ENCODE peak calls at places on chromosomes 4 and X, in seven cellular contexts. J, W, N, P, M, E and Y are unnamed samples.

GRCh38 chr4:83267121-83267834 is 17.3 kb downstream of the COQ2 start:
- DNase-seq in M (no peak), W (no peak), J (no peak), N (peak), P (no peak), E (no peak), Y (no peak)

GRCh38 chrX:71541546-71542022 is 8.7 kb downstream of the OGT start:
- DNase-seq in P (no peak), W (no peak), N (peak), M (no peak), J (no peak), E (no peak), Y (no peak)

GRCh38 chr4:177272007-177272406 is 37.7 kb upstream of the NEIL3 start:
- DNase-seq in E (no peak), W (no peak), P (no peak), N (no peak), J (no peak), M (no peak), Y (no peak)

GRCh38 chr4:3872834-3873313 is 106.7 kb downstream of the ADRA2C start:
- DNase-seq in E (no peak), J (no peak), M (no peak), W (no peak), N (no peak), P (no peak), Y (no peak)

GRCh38 chrX:19005909-19006308 is 22.0 kb upstream of the PHKA2 start:
- DNase-seq in M (no peak), W (no peak), N (no peak), P (no peak), J (no peak), E (no peak), Y (no peak)

GRCh38 chrX:16822723-16823122 is 36.5 kb downstream of the TXLNG start:
- DNase-seq in M (no peak), J (no peak), N (peak), E (peak), W (peak), P (no peak), Y (no peak)

GRCh38 chrX:155105919-155106318 is 34.6 kb downstream of the BRCC3 start:
- DNase-seq in E (no peak), J (no peak), M (no peak), W (no peak), P (no peak), N (no peak), Y (no peak)

GRCh38 chrX:153775631-153776595 is 4.9 kb upstream of the SRPK3 start:
- DNase-seq in N (no peak), J (no peak), P (peak), E (no peak), M (no peak), W (no peak), Y (no peak)

GRCh38 chr4:71151054-71151453 is 157.6 kb downstream of the DCK start:
- DNase-seq in N (no peak), W (no peak), J (no peak), P (no peak), E (no peak), M (no peak), Y (no peak)

GRCh38 chr4:2269618-2270163 is 7.8 kb upstream of the MXD4 start:
- DNase-seq in P (peak), M (no peak), N (no peak), W (no peak), E (no peak), J (no peak), Y (no peak)

GRCh38 chr4:2924765-2925301 is 38.4 kb downstream of the NOP14 start:
- DNase-seq in J (no peak), M (no peak), N (no peak), E (no peak), P (peak), W (no peak), Y (no peak)

GRCh38 chr4:186144180-186144579 is 39.7 kb downstream of the FAM149A start:
- DNase-seq in M (peak), N (peak), P (peak), E (peak), J (no peak), W (peak), Y (no peak)

GRCh38 chr4:115278830-115279229 is 165.4 kb upstream of the NDST4 start:
- DNase-seq in N (no peak), M (no peak), P (no peak), E (no peak), W (no peak), J (no peak), Y (no peak)

GRCh38 chrX:662126-662525 is 31.5 kb downstream of the SHOX start:
- DNase-seq in M (no peak), P (no peak), N (no peak), W (no peak), E (no peak), J (no peak), Y (no peak)

GRCh38 chrX:41781500-41781899 is 57.5 kb downstream of the GPR82 start:
- DNase-seq in W (no peak), P (no peak), M (peak), J (no peak), E (peak), N (peak), Y (no peak)

GRCh38 chr4:4693258-4693657 is 151.4 kb upstream of the STX18 start:
- DNase-seq in P (no peak), W (no peak), J (no peak), M (no peak), E (no peak), N (peak), Y (no peak)

GRCh38 chr4:79652232-79652631 is 244.2 kb upstream of the GK2 start:
- DNase-seq in N (peak), W (no peak), M (no peak), E (peak), P (no peak), J (no peak), Y (no peak)

GRCh38 chr4:146327859-146328258 is 113.5 kb downstream of the REELD1 start:
- DNase-seq in J (no peak), W (no peak), E (no peak), N (no peak), P (no peak), M (no peak), Y (no peak)

GRCh38 chr4:6848717-6849305 is 60.8 kb upstream of the TBC1D14 start:
- DNase-seq in J (no peak), P (no peak), N (no peak), E (no peak), W (no peak), M (no peak), Y (no peak)

GRCh38 chrX:17500145-17500579 is 125.2 kb downstream of the NHS start:
- DNase-seq in J (no peak), P (no peak), W (no peak), M (no peak), E (no peak), N (peak), Y (no peak)

GRCh38 chr4:173821031-173821430 is 291.0 kb upstream of the HAND2 start:
- DNase-seq in E (no peak), M (no peak), W (no peak), N (peak), P (no peak), J (no peak), Y (no peak)

GRCh38 chr4:158560284-158560683 is 38.6 kb downstream of the RXFP1 start:
- DNase-seq in M (no peak), W (no peak), J (no peak), E (no peak), P (no peak), N (no peak), Y (no peak)

GRCh38 chr4:124851741-124852140 is 139.2 kb upstream of the ANKRD50 start:
- DNase-seq in W (no peak), J (no peak), E (no peak), N (no peak), M (no peak), P (no peak), Y (no peak)

GRCh38 chrX:30888526-30889146 is 418 bp downstream of the TAB3 start:
- DNase-seq in N (no peak), E (peak), W (peak), M (peak), J (no peak), P (no peak), Y (no peak)

GRCh38 chr4:122765702-122766352 is 33.3 kb downstream of the BBS12 start:
- DNase-seq in P (no peak), E (peak), M (no peak), J (no peak), N (peak), W (no peak), Y (no peak)

GRCh38 chr4:8769645-8770517 is 101.8 kb downstream of the HMX1 start:
- DNase-seq in M (no peak), W (no peak), P (no peak), J (no peak), N (no peak), E (no peak), Y (peak)

GRCh38 chr4:11904117-11904535 is 475.4 kb upstream of the HS3ST1 start:
- DNase-seq in N (peak), W (no peak), P (peak), M (no peak), J (no peak), E (no peak), Y (peak)

GRCh38 chr4:146263785-146264184 is 49.4 kb downstream of the REELD1 start:
- DNase-seq in N (no peak), W (no peak), M (no peak), P (no peak), J (no peak), E (no peak), Y (no peak)

GRCh38 chrX:30283456-30284200 is 25.6 kb downstream of the NR0B1 start:
- DNase-seq in N (peak), E (peak), P (no peak), M (no peak), W (no peak), J (no peak), Y (no peak)

GRCh38 chrX:102063445-102064074 is 61.9 kb upstream of the TCEAL2 start:
- DNase-seq in N (no peak), W (no peak), P (no peak), E (no peak), M (no peak), J (no peak), Y (no peak)

GRCh38 chr4:183256756-183257385 is 63.2 kb downstream of the CLDN22 start:
- DNase-seq in P (peak), M (peak), W (peak), N (peak), J (peak), E (peak), Y (peak)

GRCh38 chr4:11263208-11263607 is 165.5 kb downstream of the HS3ST1 start:
- DNase-seq in J (no peak), W (no peak), P (no peak), M (no peak), E (no peak), N (peak), Y (no peak)

GRCh38 chr4:133081246-133081645 is 67.8 kb upstream of the PCDH10 start:
- DNase-seq in P (no peak), N (no peak), W (no peak), E (no peak), J (no peak), M (no peak), Y (no peak)

GRCh38 chr4:109365944-109366343 is 63.5 kb upstream of the COL25A1 start:
- DNase-seq in J (no peak), N (peak), E (no peak), P (no peak), W (no peak), M (no peak), Y (no peak)

GRCh38 chr4:7391637-7392437 is 42.9 kb downstream of the PSAPL1 start:
- DNase-seq in W (no peak), N (no peak), M (no peak), J (no peak), P (no peak), E (no peak), Y (peak)

GRCh38 chrX:154758696-154759095 is 4.0 kb upstream of the DKC1 start:
- DNase-seq in J (no peak), M (no peak), P (no peak), E (no peak), N (no peak), W (no peak), Y (no peak)